ENCODE peak calls at places on chromosomes 1 and 21, in eight cellular contexts. J is GM13977; F is astrocyte of the spinal cord; P is CD4-positive, alpha-beta T cell; A is bronchial epithelial cell; E is neural crest cell; I is stomach; M is HFFc6. Q is an unnamed sample.

GRCh38 chr21:44515359-44516165 is 24.4 kb downstream of the KRTAP10-1 start:
- DNase-seq in J (no peak), F (no peak), P (no peak), A (no peak), E (no peak), I (no peak), M (no peak), Q (no peak)

GRCh38 chr1:117093091-117093534 is 28.4 kb downstream of the TRIM45 start:
- DNase-seq in J (peak), F (peak), P (no peak), A (peak), E (no peak), I (peak), M (peak), Q (no peak)

GRCh38 chr1:245262876-245263625 is 108.3 kb downstream of the KIF26B start:
- DNase-seq in J (no peak), F (no peak), P (no peak), A (peak), E (no peak), I (no peak), M (no peak), Q (no peak)

GRCh38 chr1:81345110-81345509 is 455.6 kb upstream of the ADGRL2 start:
- DNase-seq in J (no peak), F (no peak), P (no peak), A (no peak), E (no peak), I (no peak), M (no peak), Q (no peak)

GRCh38 chr1:55775007-55775406 is 559.8 kb upstream of the USP24 start:
- DNase-seq in J (no peak), F (no peak), P (no peak), A (no peak), E (no peak), I (no peak), M (no peak), Q (no peak)

GRCh38 chr21:39373634-39374033 is 24.7 kb upstream of the HMGN1 start:
- DNase-seq in J (no peak), F (peak), P (no peak), A (peak), E (no peak), I (no peak), M (peak), Q (no peak)

GRCh38 chr1:192529031-192529755 is 46.4 kb upstream of the RGS1 start:
- DNase-seq in J (no peak), F (no peak), P (no peak), A (no peak), E (no peak), I (no peak), M (peak), Q (no peak)

GRCh38 chr1:207875532-207875931 is 35.4 kb downstream of the CD34 start:
- DNase-seq in J (no peak), F (no peak), P (no peak), A (no peak), E (no peak), I (no peak), M (no peak), Q (no peak)

GRCh38 chr1:31664528-31664927 is 19.9 kb upstream of the PEF1 start:
- DNase-seq in J (no peak), F (no peak), P (no peak), A (no peak), E (no peak), I (no peak), M (no peak), Q (no peak)

GRCh38 chr1:31665264-31665878 is 20.7 kb upstream of the PEF1 start:
- DNase-seq in J (no peak), F (no peak), P (no peak), A (no peak), E (no peak), I (no peak), M (no peak), Q (no peak)

GRCh38 chr1:31668303-31668883 is 23.7 kb upstream of the PEF1 start:
- DNase-seq in J (no peak), F (no peak), P (no peak), A (no peak), E (no peak), I (no peak), M (no peak), Q (no peak)

GRCh38 chr1:31667065-31667785 is 22.5 kb upstream of the PEF1 start:
- DNase-seq in J (no peak), F (no peak), P (no peak), A (no peak), E (no peak), I (no peak), M (no peak), Q (no peak)

GRCh38 chr1:31666290-31666963 is 21.8 kb upstream of the PEF1 start:
- DNase-seq in J (no peak), F (peak), P (no peak), A (peak), E (no peak), I (peak), M (no peak), Q (no peak)
- TF ChIP-seq CTCF in J (no peak), F (no peak), P (no peak), A (no peak), E (no peak), I (no peak), M (no peak), Q (no peak)

DNA sequence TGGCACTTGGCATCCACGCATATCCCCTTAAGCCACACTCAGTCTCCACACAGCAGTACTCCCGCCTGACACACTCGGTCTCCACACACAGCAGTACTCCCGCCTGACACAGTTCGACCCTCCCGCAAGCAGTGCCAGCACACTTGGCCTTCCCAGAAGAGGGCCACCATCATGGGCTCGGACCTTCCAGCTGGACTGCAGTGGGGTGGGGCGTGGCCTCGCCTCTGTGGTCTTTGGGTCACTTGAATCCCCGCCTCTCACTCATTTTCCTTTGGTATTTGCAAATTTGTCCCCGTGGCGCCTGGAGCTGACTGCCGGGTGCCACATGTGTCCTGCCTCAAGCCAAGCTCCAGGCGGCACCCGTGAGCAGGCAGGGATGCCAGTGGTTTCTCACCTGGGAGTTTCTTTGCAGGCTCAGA is 63.7 kb downstream of the FAAP20 start:
- DNase-seq in J (no peak), F (no peak), P (no peak), A (no peak), E (no peak), I (no peak), M (no peak), Q (no peak)
- TF ChIP-seq CTCF in J (no peak), F (no peak), P (no peak), A (no peak), E (no peak), I (no peak), M (no peak), Q (no peak)

GRCh38 chr1:29122987-29123870 is 474 bp downstream of the TMEM200B start:
- DNase-seq in J (peak), F (peak), P (no peak), A (no peak), E (peak), I (no peak), M (peak), Q (no peak)
- TF ChIP-seq CTCF in J (no peak), F (no peak), P (no peak), A (no peak), E (no peak), I (no peak), M (no peak), Q (no peak)

GRCh38 chr1:103788377-103788776 is 38.7 kb downstream of the AMY1C start:
- DNase-seq in J (no peak), F (peak), P (no peak), A (peak), E (no peak), I (no peak), M (peak), Q (no peak)
- TF ChIP-seq CTCF in J (peak), F (no peak), P (no peak), A (no peak), E (peak), I (no peak), M (peak), Q (peak)

GRCh38 chr1:188937965-188938551 is 1539.6 kb downstream of the BRINP3 start:
- DNase-seq in J (no peak), F (peak), P (no peak), A (no peak), E (no peak), I (no peak), M (no peak), Q (no peak)
- TF ChIP-seq CTCF in J (no peak), F (peak), P (no peak), A (no peak), E (peak), I (no peak), M (no peak), Q (no peak)